ENCODE peak calls at places on chromosomes 3 and 15, in five cellular contexts. U is HepG2, D is Panc1, M is HL-60, Z is stomach. C is an unnamed sample.

GRCh38 chr15:42270551-42270950 is 2.5 kb upstream of the GANC start:
- DNase-seq in U (no peak), D (no peak), M (no peak), Z (no peak), C (no peak)

GRCh38 chr3:67154429-67154828 is 156.3 kb downstream of the KBTBD8 start:
- DNase-seq in U (peak; percentile 12), D (no peak), M (no peak), Z (no peak), C (no peak)

GRCh38 chr3:180215866-180216265 is 179.1 kb upstream of the PEX5L start:
- DNase-seq in U (no peak), D (no peak), M (no peak), Z (no peak), C (no peak)

GRCh38 chr3:25405335-25405734 is 22.7 kb upstream of the RARB start:
- DNase-seq in U (no peak), D (no peak), M (no peak), Z (no peak), C (no peak)

GRCh38 chr15:77419050-77419835 is 661 bp downstream of the PEAK1 start:
- DNase-seq in U (no peak), D (no peak), M (no peak), Z (peak; percentile 27), C (no peak)

GRCh38 chr3:175346573-175347356 is 487.6 kb downstream of the NAALADL2 start:
- DNase-seq in U (no peak), D (peak; percentile 28), M (no peak), Z (peak; percentile 65), C (peak; percentile 91)

GRCh38 chr15:71713191-71713798 is 97.1 kb upstream of the NR2E3 start:
- DNase-seq in U (no peak), D (no peak), M (no peak), Z (no peak), C (no peak)

GRCh38 chr3:123632161-123632655 is 47.4 kb upstream of the HACD2 start:
- DNase-seq in U (no peak), D (no peak), M (no peak), Z (no peak), C (no peak)

GRCh38 chr3:45558431-45558830 is 36.1 kb upstream of the LIMD1 start:
- DNase-seq in U (no peak), D (no peak), M (no peak), Z (no peak), C (no peak)

GRCh38 chr3:29515451-29515850 is 234.6 kb downstream of the RBMS3 start:
- DNase-seq in U (no peak), D (no peak), M (no peak), Z (no peak), C (peak; percentile 70)

GRCh38 chr3:129892857-129893615 is 475 bp downstream of the TMCC1 start:
- DNase-seq in U (peak; percentile 36), D (no peak), M (no peak), Z (no peak), C (peak; percentile 56)

GRCh38 chr3:13420817-13421755 is 964 bp upstream of the NUP210 start:
- DNase-seq in U (no peak), D (no peak), M (peak; percentile 88), Z (peak; percentile 30), C (no peak)

GRCh38 chr3:29145370-29145769 is 135.5 kb upstream of the RBMS3 start:
- DNase-seq in U (no peak), D (no peak), M (no peak), Z (no peak), C (no peak)

GRCh38 chr15:27017168-27017809 is 46.3 kb downstream of the GABRG3 start:
- DNase-seq in U (peak; percentile 73), D (peak; percentile 28), M (peak; percentile 27), Z (peak; percentile 68), C (peak; percentile 6)

GRCh38 chr15:75167588-75168076 is 34.0 kb upstream of the C15orf39 start:
- DNase-seq in U (no peak), D (no peak), M (no peak), Z (no peak), C (no peak)

GRCh38 chr15:101676965-101677364 is 24.8 kb upstream of the TM2D3 start:
- DNase-seq in U (no peak), D (no peak), M (no peak), Z (no peak), C (no peak)

GRCh38 chr15:69609776-69610175 is 157.2 kb downstream of the RPLP1 start:
- DNase-seq in U (no peak), D (no peak), M (no peak), Z (no peak), C (no peak)

GRCh38 chr3:146037697-146038096 is 123.3 kb downstream of the PLOD2 start:
- DNase-seq in U (no peak), D (no peak), M (no peak), Z (no peak), C (no peak)

GRCh38 chr3:64355473-64355872 is 130.2 kb upstream of the PRICKLE2 start:
- DNase-seq in U (no peak), D (no peak), M (no peak), Z (no peak), C (peak; percentile 78)

GRCh38 chr15:58212909-58213526 is 74.8 kb downstream of the AQP9 start:
- DNase-seq in U (peak; percentile 14), D (no peak), M (no peak), Z (no peak), C (peak; percentile 56)

GRCh38 chr3:126960604-126960995 is 22.3 kb upstream of the PLXNA1 start:
- DNase-seq in U (no peak), D (no peak), M (no peak), Z (no peak), C (no peak)

GRCh38 chr3:126125341-126125740 is 41.4 kb upstream of the SLC41A3 start:
- DNase-seq in U (no peak), D (no peak), M (no peak), Z (peak; percentile 13), C (no peak)

GRCh38 chr3:46098319-46098761 is 71.1 kb upstream of the XCR1 start:
- DNase-seq in U (no peak), D (no peak), M (peak; percentile 79), Z (no peak), C (no peak)

GRCh38 chr3:43620953-43621405 is 832 bp downstream of the ANO10 start:
- DNase-seq in U (no peak), D (no peak), M (no peak), Z (no peak), C (peak; percentile 38)

GRCh38 chr3:157465741-157466140 is 29.1 kb downstream of the PTX3 start:
- DNase-seq in U (no peak), D (no peak), M (no peak), Z (no peak), C (no peak)

GRCh38 chr3:45688194-45688881 is 858 bp upstream of the SACM1L start:
- DNase-seq in U (peak; percentile 29), D (no peak), M (no peak), Z (no peak), C (peak; percentile 61)

GRCh38 chr3:187744169-187745151 is 808 bp downstream of the BCL6 start:
- DNase-seq in U (no peak), D (no peak), M (no peak), Z (peak; percentile 58), C (peak; percentile 65)

GRCh38 chr15:95131071-95131683 is 899.8 kb downstream of the MCTP2 start:
- DNase-seq in U (no peak), D (no peak), M (no peak), Z (no peak), C (peak; percentile 78)

GRCh38 chr3:170690133-170690981 is 104.5 kb upstream of the SLC7A14 start:
- DNase-seq in U (peak; percentile 18), D (no peak), M (peak; percentile 4), Z (peak; percentile 77), C (no peak)

GRCh38 chr3:42762046-42762724 is 10.9 kb downstream of the CCDC13 start:
- DNase-seq in U (no peak), D (no peak), M (peak; percentile 77), Z (no peak), C (no peak)

GRCh38 chr3:27507515-27508266 is 23.5 kb upstream of the SLC4A7 start:
- DNase-seq in U (no peak), D (no peak), M (no peak), Z (peak; percentile 36), C (peak; percentile 73)

GRCh38 chr15:73212424-73212823 is 156.3 kb downstream of the HCN4 start:
- DNase-seq in U (no peak), D (no peak), M (no peak), Z (no peak), C (no peak)

GRCh38 chr3:169664034-169664820 is 715 bp upstream of the MECOM start:
- DNase-seq in U (no peak), D (no peak), M (no peak), Z (peak; percentile 43), C (peak; percentile 71)
- TF ChIP-seq POLR2AphosphoS5 in U (no peak), D (no peak), M (no peak), Z (no peak), C (no peak)

DNA sequence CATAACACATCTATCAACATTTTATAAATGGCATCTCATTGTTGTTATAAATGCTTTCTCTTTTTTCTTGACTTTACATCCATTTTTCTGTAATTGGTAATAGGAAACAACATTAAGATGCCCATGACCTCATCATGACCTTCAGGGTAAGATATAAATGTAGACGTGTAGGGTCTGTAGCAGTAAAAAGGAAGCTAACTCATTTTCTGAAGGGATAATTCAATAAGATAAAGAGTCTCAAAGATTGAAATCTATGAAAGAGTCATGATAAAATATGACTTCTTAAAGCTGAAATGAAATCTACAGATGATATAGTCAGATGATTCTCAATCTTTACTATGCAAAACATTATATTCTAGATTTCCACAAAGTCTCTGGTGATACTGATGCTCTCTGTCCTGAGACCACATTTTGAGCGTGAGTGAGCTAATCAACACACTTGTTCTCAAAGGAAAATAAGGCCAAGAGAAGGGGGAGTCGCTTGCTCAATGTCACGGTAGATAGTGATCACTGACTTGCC is 38.5 kb downstream of the TPRG1 start:
- DNase-seq in U (no peak), D (no peak), M (no peak), Z (no peak), C (no peak)
- TF ChIP-seq POLR2AphosphoS5 in U (no peak), D (no peak), M (no peak), Z (no peak), C (no peak)

GRCh38 chr3:40584625-40585189 is 59.9 kb downstream of the ZNF621 start:
- DNase-seq in U (peak; percentile 50), D (no peak), M (peak; percentile 22), Z (peak; percentile 87), C (peak; percentile 68)
- TF ChIP-seq POLR2AphosphoS5 in U (no peak), D (no peak), M (no peak), Z (no peak), C (no peak)

DNA sequence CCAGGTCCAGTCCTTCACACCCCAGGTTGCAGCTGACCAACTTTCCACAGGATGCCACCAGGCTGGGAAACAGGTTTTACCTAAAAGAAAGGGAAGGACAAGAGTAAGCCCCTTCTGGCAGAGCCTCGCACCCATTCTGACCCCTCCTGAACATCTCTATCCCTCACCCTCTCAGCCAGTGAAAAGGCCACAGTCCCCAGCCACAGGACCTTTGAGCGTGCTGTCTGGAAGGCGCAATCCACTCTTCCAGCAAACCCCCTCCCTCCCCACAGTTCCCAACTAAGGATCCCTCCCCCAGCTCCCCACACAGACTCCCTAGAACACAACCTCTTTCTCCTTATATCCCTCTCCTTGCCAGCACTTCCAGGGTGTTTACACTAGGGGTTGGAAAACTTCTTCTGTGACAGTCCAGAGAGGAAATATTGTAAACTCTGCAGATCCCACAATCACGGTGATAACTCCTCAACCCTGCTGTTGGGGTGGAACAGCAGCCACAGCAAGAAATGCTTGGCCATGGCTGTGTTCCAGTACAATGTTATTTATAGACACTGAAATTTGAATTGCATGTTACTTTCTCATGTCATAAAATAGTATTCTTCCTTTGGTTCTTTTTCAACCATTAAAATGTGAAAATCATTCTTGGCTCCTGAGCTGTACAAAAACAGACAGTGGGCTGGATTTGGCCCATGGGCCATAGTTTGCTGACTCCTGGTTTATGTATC is 36.0 kb downstream of the FAM174B start:
- DNase-seq in U (no peak), D (no peak), M (no peak), Z (no peak), C (peak; percentile 66)
- TF ChIP-seq POLR2AphosphoS5 in U (no peak), D (no peak), M (no peak), Z (peak; percentile 18), C (no peak)